ENCODE peak calls at places on chromosomes 3 and 15, in five cellular contexts. I is A172, M is WERI-Rb-1, V is immature natural killer cell, S is neural crest cell. X is an unnamed sample.

GRCh38 chr3:130463221-130463620 is 53.8 kb upstream of the COL6A6 start:
- DNase-seq in I (no peak), M (no peak), V (no peak), S (no peak), X (no peak)

GRCh38 chr3:109050591-109051167 is 67.3 kb downstream of the MORC1 start:
- DNase-seq in I (peak), M (peak), V (no peak), S (no peak), X (no peak)

GRCh38 chr3:114745322-114746240 is 401.5 kb downstream of the ZBTB20 start:
- DNase-seq in I (peak), M (no peak), V (no peak), S (no peak), X (no peak)

GRCh38 chr3:148794357-148794756 is 33.3 kb upstream of the CPB1 start:
- DNase-seq in I (no peak), M (no peak), V (no peak), S (no peak), X (peak)

GRCh38 chr3:139935071-139935865 is at the start of gene CLSTN2:
- DNase-seq in I (peak), M (peak), V (no peak), S (peak), X (no peak)

GRCh38 chr3:188627652-188628051 is 473.7 kb downstream of the LPP start:
- DNase-seq in I (peak), M (no peak), V (no peak), S (no peak), X (peak)

GRCh38 chr15:87902772-87903388 is 353.7 kb downstream of the NTRK3 start:
- DNase-seq in I (no peak), M (no peak), V (no peak), S (no peak), X (no peak)

GRCh38 chr15:38226867-38227266 is 25.8 kb upstream of the SPRED1 start:
- DNase-seq in I (peak), M (no peak), V (no peak), S (peak), X (peak)

GRCh38 chr15:68518046-68518445 is 60.7 kb upstream of the CORO2B start:
- DNase-seq in I (no peak), M (no peak), V (no peak), S (no peak), X (no peak)

X was measured in foreskin melanocyte.